ENCODE peak calls at places on chromosome X, in six cellular contexts. F is GM23338; V is neural crest cell; H is hippocampal formation; C is activated naive CD8-positive, alpha-beta T cell treated with anti-CD3 and anti-CD28 coated beads, Interleukin-2, amount 10 ng/mL, durations not matched to agents 7 days and 5 days; L is T-helper 2 cell. G is an unnamed sample.

GRCh38 chrX:23637187-23637586 is 30.1 kb upstream of the PRDX4 start:
- DNase-seq in H (no peak), V (no peak), F (no peak), C (peak; percentile 20), L (no peak), G (no peak)

GRCh38 chrX:130893356-130894085 is 9.5 kb downstream of the ENOX2 start:
- DNase-seq in F (no peak), V (no peak), L (no peak), C (no peak), H (no peak), G (no peak)

GRCh38 chrX:12711435-12712040 is 79.7 kb upstream of the PRPS2 start:
- DNase-seq in L (no peak), C (no peak), F (no peak), H (no peak), V (no peak), G (no peak)

GRCh38 chrX:70422886-70423336 is at the start of gene GDPD2:
- DNase-seq in V (peak; percentile 34), C (no peak), L (no peak), H (peak; percentile 41), F (peak; percentile 77), G (peak; percentile 48)

GRCh38 chrX:48520976-48521352 is 644 bp upstream of the EBP start:
- DNase-seq in F (peak; percentile 56), L (no peak), H (no peak), V (no peak), C (no peak), G (no peak)

GRCh38 chrX:41338422-41338821 is 4.5 kb downstream of the DDX3X start:
- DNase-seq in V (no peak), H (no peak), C (no peak), L (no peak), F (no peak), G (no peak)

GRCh38 chrX:17046478-17047097 is 100.1 kb downstream of the REPS2 start:
- DNase-seq in H (peak; percentile 74), F (peak; percentile 84), L (no peak), C (peak; percentile 19), V (peak; percentile 60), G (peak; percentile 53)

GRCh38 chrX:150364347-150365050 is 1.4 kb downstream of the MAMLD1 start:
- DNase-seq in C (peak; percentile 53), H (no peak), F (peak; percentile 8), V (peak; percentile 26), L (peak; percentile 18), G (peak; percentile 22)

GRCh38 chrX:154750301-154751120 is at the start of gene GAB3:
- DNase-seq in L (peak; percentile 57), H (no peak), V (no peak), F (peak; percentile 55), C (peak; percentile 70), G (peak; percentile 34)

GRCh38 chrX:19798423-19798822 is 89.0 kb downstream of the SH3KBP1 start:
- DNase-seq in C (no peak), L (no peak), V (no peak), H (no peak), F (no peak), G (no peak)

GRCh38 chrX:108139303-108139702 is 47.7 kb downstream of the ATG4A start:
- DNase-seq in V (no peak), L (no peak), F (peak; percentile 43), H (no peak), C (no peak), G (no peak)

GRCh38 chrX:149275836-149276235 is 229.3 kb downstream of the IDS start:
- DNase-seq in L (no peak), V (no peak), H (no peak), F (peak; percentile 13), C (no peak), G (no peak)

GRCh38 chrX:50579955-50580354 is 109.3 kb upstream of the DGKK start:
- DNase-seq in F (peak; percentile 74), C (no peak), L (no peak), V (peak; percentile 23), H (peak; percentile 39), G (peak; percentile 39)

GRCh38 chrX:71618303-71618721 is at the start of gene CXCR3:
- DNase-seq in C (peak; percentile 68), H (no peak), V (no peak), F (no peak), L (peak; percentile 72), G (peak; percentile 5)

GRCh38 chrX:129637217-129638109 is 17.3 kb downstream of the APLN start:
- DNase-seq in F (peak; percentile 75), V (peak; percentile 83), L (peak; percentile 54), C (peak; percentile 76), H (peak; percentile 60), G (peak; percentile 50)

GRCh38 chrX:38375888-38376287 is 23.5 kb downstream of the OTC start:
- DNase-seq in H (no peak), F (peak; percentile 60), C (no peak), L (no peak), V (peak; percentile 1), G (peak; percentile 4)

GRCh38 chrX:70500826-70501225 is 56.2 kb downstream of the DLG3 start:
- DNase-seq in V (no peak), C (no peak), F (no peak), L (no peak), H (no peak), G (no peak)

GRCh38 chrX:16643160-16643559 is 6.8 kb upstream of the S100G start:
- DNase-seq in H (no peak), V (no peak), F (peak; percentile 21), C (no peak), L (no peak), G (no peak)

GRCh38 chrX:128106630-128107029 is 54.4 kb upstream of the ACTRT1 start:
- DNase-seq in C (no peak), V (peak; percentile 10), F (peak; percentile 50), H (no peak), L (no peak), G (no peak)

GRCh38 chrX:47723689-47724088 is 64.7 kb upstream of the UXT start:
- DNase-seq in V (no peak), F (peak; percentile 37), C (no peak), H (no peak), L (no peak), G (no peak)

GRCh38 chrX:103846395-103846794 is 14.3 kb upstream of the RAB9B start:
- DNase-seq in C (no peak), H (no peak), L (no peak), V (no peak), F (no peak), G (no peak)

GRCh38 chrX:87583679-87584078 is 66.1 kb downstream of the KLHL4 start:
- DNase-seq in V (peak; percentile 25), H (no peak), L (no peak), F (peak; percentile 72), C (no peak), G (peak; percentile 1)

GRCh38 chrX:39480966-39481365 is 616.8 kb downstream of the BCOR start:
- DNase-seq in C (no peak), H (no peak), F (no peak), L (no peak), V (no peak), G (no peak)

GRCh38 chrX:72100824-72101351 is 30.8 kb downstream of the RTL5 start:
- DNase-seq in C (peak; percentile 71), F (no peak), L (peak; percentile 88), V (no peak), H (no peak), G (no peak)

GRCh38 chrX:102765217-102765616 is 44.7 kb downstream of the GPRASP3 start:
- DNase-seq in V (no peak), H (no peak), C (no peak), L (no peak), F (no peak), G (peak; percentile 59)

GRCh38 chrX:42755820-42756219 is 22.1 kb downstream of the PPP1R2C start:
- DNase-seq in L (no peak), C (no peak), H (no peak), F (no peak), V (no peak), G (no peak)

GRCh38 chrX:68998716-68999115 is 166.5 kb downstream of the PJA1 start:
- DNase-seq in F (peak; percentile 36), C (no peak), H (no peak), V (no peak), L (no peak), G (no peak)

GRCh38 chrX:129875669-129876068 is 30.3 kb upstream of the UTP14A start:
- DNase-seq in V (no peak), C (no peak), F (no peak), H (no peak), L (no peak), G (peak; percentile 65)

GRCh38 chrX:18970465-18970864 is 13.4 kb downstream of the PHKA2 start:
- DNase-seq in F (no peak), C (no peak), V (no peak), L (no peak), H (no peak), G (no peak)

GRCh38 chrX:97756879-97757278 is 873.2 kb downstream of the RPA4 start:
- DNase-seq in V (no peak), L (no peak), H (no peak), C (no peak), F (no peak), G (no peak)

GRCh38 chrX:39835776-39836175 is 262.0 kb downstream of the BCOR start:
- DNase-seq in V (no peak), F (no peak), H (no peak), L (no peak), C (no peak), G (no peak)

G was measured in Daoy.